ENCODE peak calls at places on chromosome 22, in five cellular contexts. One of them, this sample, is unnamed.

GRCh38 chr22:48749555-48750227 is 1078.0 kb downstream of the BRD1 start:
- DNase-seq in IMR-90: no peak
- DNase-seq in sciatic nerve: peak
- DNase-seq in cardiac muscle cell: no peak
- DNase-seq in GM03348: peak
- DNase-seq in this sample: no peak

GRCh38 chr22:43867839-43868652 is 5.7 kb upstream of the SULT4A1 start:
- DNase-seq in GM03348: peak
- DNase-seq in sciatic nerve: peak
- DNase-seq in cardiac muscle cell: peak
- DNase-seq in IMR-90: peak
- DNase-seq in this sample: no peak

GRCh38 chr22:39800790-39801540 is 92.6 kb downstream of the ENTHD1 start:
- DNase-seq in cardiac muscle cell: no peak
- DNase-seq in sciatic nerve: no peak
- DNase-seq in IMR-90: no peak
- DNase-seq in GM03348: no peak
- DNase-seq in this sample: no peak

GRCh38 chr22:26585104-26585790 is 4.7 kb downstream of the TPST2 start:
- DNase-seq in GM03348: peak
- DNase-seq in IMR-90: peak
- DNase-seq in cardiac muscle cell: peak
- DNase-seq in sciatic nerve: peak
- DNase-seq in this sample: no peak

GRCh38 chr22:32469799-32470212 is 4.8 kb upstream of the FBXO7 start:
- DNase-seq in sciatic nerve: no peak
- DNase-seq in GM03348: peak
- DNase-seq in cardiac muscle cell: peak
- DNase-seq in IMR-90: peak
- DNase-seq in this sample: no peak

GRCh38 chr22:26837784-26838520 is 180.6 kb downstream of the MIAT start:
- DNase-seq in IMR-90: no peak
- DNase-seq in sciatic nerve: no peak
- DNase-seq in cardiac muscle cell: no peak
- DNase-seq in GM03348: no peak
- DNase-seq in this sample: no peak

GRCh38 chr22:46931414-46931813 is 169.0 kb downstream of the TBC1D22A start:
- DNase-seq in GM03348: no peak
- DNase-seq in sciatic nerve: no peak
- DNase-seq in cardiac muscle cell: peak
- DNase-seq in IMR-90: no peak
- DNase-seq in this sample: no peak

GRCh38 chr22:19046719-19047609 is 75.2 kb downstream of the DGCR2 start:
- DNase-seq in GM03348: no peak
- DNase-seq in sciatic nerve: no peak
- DNase-seq in cardiac muscle cell: no peak
- DNase-seq in IMR-90: no peak
- DNase-seq in this sample: peak

GRCh38 chr22:35627267-35628041 is 10.3 kb upstream of the MB start:
- DNase-seq in sciatic nerve: peak
- DNase-seq in GM03348: peak
- DNase-seq in IMR-90: peak
- DNase-seq in cardiac muscle cell: peak
- DNase-seq in this sample: peak

GRCh38 chr22:46023558-46023981 is 46.6 kb upstream of the WNT7B start:
- DNase-seq in GM03348: no peak
- DNase-seq in sciatic nerve: peak
- DNase-seq in cardiac muscle cell: peak
- DNase-seq in IMR-90: peak
- DNase-seq in this sample: peak

GRCh38 chr22:26406118-26406517 is 22.9 kb upstream of the ASPHD2 start:
- DNase-seq in GM03348: no peak
- DNase-seq in IMR-90: peak
- DNase-seq in cardiac muscle cell: no peak
- DNase-seq in sciatic nerve: no peak
- DNase-seq in this sample: no peak

GRCh38 chr22:43537019-43537585 is 125.3 kb downstream of the MPPED1 start:
- DNase-seq in sciatic nerve: no peak
- DNase-seq in cardiac muscle cell: no peak
- DNase-seq in GM03348: no peak
- DNase-seq in IMR-90: no peak
- DNase-seq in this sample: no peak

GRCh38 chr22:38298312-38299000 is 18.8 kb downstream of the CSNK1E start:
- DNase-seq in GM03348: no peak
- DNase-seq in sciatic nerve: no peak
- DNase-seq in IMR-90: peak
- DNase-seq in cardiac muscle cell: peak
- DNase-seq in this sample: no peak

GRCh38 chr22:40436460-40437431 is 66.4 kb downstream of the SGSM3 start:
- DNase-seq in GM03348: peak
- DNase-seq in cardiac muscle cell: peak
- DNase-seq in sciatic nerve: no peak
- DNase-seq in IMR-90: peak
- DNase-seq in this sample: no peak

GRCh38 chr22:37254206-37254866 is 10.3 kb upstream of the RAC2 start:
- DNase-seq in sciatic nerve: no peak
- DNase-seq in IMR-90: peak
- DNase-seq in cardiac muscle cell: peak
- DNase-seq in GM03348: no peak
- DNase-seq in this sample: no peak

GRCh38 chr22:28444659-28445058 is 235.0 kb downstream of the TTC28 start:
- DNase-seq in GM03348: no peak
- DNase-seq in cardiac muscle cell: no peak
- DNase-seq in IMR-90: no peak
- DNase-seq in sciatic nerve: no peak
- DNase-seq in this sample: no peak

GRCh38 chr22:33537059-33537458 is 383.2 kb downstream of the LARGE1 start:
- DNase-seq in sciatic nerve: no peak
- DNase-seq in GM03348: no peak
- DNase-seq in IMR-90: no peak
- DNase-seq in cardiac muscle cell: no peak
- DNase-seq in this sample: no peak

GRCh38 chr22:32775957-32776356 is 25.5 kb upstream of the TIMP3 start:
- DNase-seq in sciatic nerve: no peak
- DNase-seq in cardiac muscle cell: peak
- DNase-seq in IMR-90: no peak
- DNase-seq in GM03348: no peak
- DNase-seq in this sample: no peak

GRCh38 chr22:39994566-39995345 is at the start of gene FAM83F:
- DNase-seq in sciatic nerve: no peak
- DNase-seq in GM03348: no peak
- DNase-seq in cardiac muscle cell: peak
- DNase-seq in IMR-90: no peak
- DNase-seq in this sample: no peak

GRCh38 chr22:27151407-27151806 is 494.0 kb downstream of the MIAT start:
- DNase-seq in sciatic nerve: no peak
- DNase-seq in GM03348: no peak
- DNase-seq in cardiac muscle cell: no peak
- DNase-seq in IMR-90: no peak
- DNase-seq in this sample: no peak

GRCh38 chr22:23105304-23105703 is 35.0 kb downstream of the GNAZ start:
- DNase-seq in GM03348: no peak
- DNase-seq in sciatic nerve: no peak
- DNase-seq in IMR-90: no peak
- DNase-seq in cardiac muscle cell: no peak
- DNase-seq in this sample: no peak

GRCh38 chr22:22111267-22111751 is 128.7 kb upstream of the TOP3B start:
- DNase-seq in cardiac muscle cell: peak
- DNase-seq in GM03348: peak
- DNase-seq in IMR-90: peak
- DNase-seq in sciatic nerve: no peak
- DNase-seq in this sample: no peak

GRCh38 chr22:27327981-27328721 is 473.4 kb downstream of the MN1 start:
- DNase-seq in GM03348: no peak
- DNase-seq in cardiac muscle cell: no peak
- DNase-seq in IMR-90: no peak
- DNase-seq in sciatic nerve: no peak
- DNase-seq in this sample: no peak

GRCh38 chr22:43110444-43110926 is at the start of gene BIK:
- DNase-seq in sciatic nerve: no peak
- DNase-seq in cardiac muscle cell: peak
- DNase-seq in IMR-90: no peak
- DNase-seq in GM03348: peak
- DNase-seq in this sample: no peak